ENCODE peak calls at places on chromosomes 12 and 14, in four cellular contexts. O, V, A and U are unnamed samples.

GRCh38 chr12:121801601-121802484 is 2.0 kb upstream of the SETD1B start:
- DNase-seq in O (peak), V (no peak), A (no peak), U (peak)

GRCh38 chr14:80544366-80544765 is 333.1 kb upstream of the DIO2 start:
- DNase-seq in O (no peak), V (no peak), A (no peak), U (no peak)

GRCh38 chr12:55974308-55974724 is 438 bp downstream of the RAB5B start:
- DNase-seq in O (peak), V (peak), A (peak), U (peak)

GRCh38 chr12:93085383-93086287 is 156.5 kb upstream of the EEA1 start:
- DNase-seq in O (no peak), V (no peak), A (no peak), U (no peak)

GRCh38 chr12:45930369-45930768 is 60.0 kb downstream of the SCAF11 start:
- DNase-seq in O (no peak), V (no peak), A (no peak), U (no peak)

GRCh38 chr14:32077081-32078029 is at the start of gene ARHGAP5:
- DNase-seq in O (peak), V (no peak), A (peak), U (peak)

GRCh38 chr14:38828183-38828877 is 274.7 kb downstream of the SEC23A start:
- DNase-seq in O (no peak), V (no peak), A (no peak), U (no peak)

GRCh38 chr12:30694412-30694955 is 1.2 kb downstream of the IPO8 start:
- DNase-seq in O (peak), V (no peak), A (no peak), U (peak)

GRCh38 chr14:80523518-80524117 is 312.3 kb upstream of the DIO2 start:
- DNase-seq in O (peak), V (no peak), A (no peak), U (no peak)

GRCh38 chr12:11761869-11762567 is 112.5 kb downstream of the ETV6 start:
- DNase-seq in O (no peak), V (no peak), A (peak), U (no peak)

GRCh38 chr12:92735131-92735721 is 32.4 kb downstream of the PLEKHG7 start:
- DNase-seq in O (peak), V (no peak), A (no peak), U (no peak)

GRCh38 chr14:92517761-92518160 is 4.2 kb downstream of the RIN3 start:
- DNase-seq in O (no peak), V (no peak), A (peak), U (no peak)

GRCh38 chr12:19245126-19245525 is 115.6 kb downstream of the PLEKHA5 start:
- DNase-seq in O (no peak), V (no peak), A (no peak), U (no peak)

GRCh38 chr14:85529803-85530574 is at the start of gene FLRT2:
- DNase-seq in O (peak), V (peak), A (peak), U (peak)

GRCh38 chr12:105330938-105331804 is 680 bp downstream of the C12orf75 start:
- DNase-seq in O (no peak), V (no peak), A (peak), U (peak)

GRCh38 chr12:12333980-12334709 is 15.9 kb downstream of the MANSC1 start:
- DNase-seq in O (peak), V (peak), A (peak), U (peak)

GRCh38 chr12:22626429-22626828 is 1.5 kb downstream of the ETNK1 start:
- DNase-seq in O (peak), V (no peak), A (no peak), U (peak)

GRCh38 chr12:100718212-100718611 is 76.4 kb upstream of the ANO4 start:
- DNase-seq in O (no peak), V (no peak), A (no peak), U (no peak)

GRCh38 chr12:55681142-55682077 is 26.3 kb downstream of the ITGA7 start:
- DNase-seq in O (peak), V (peak), A (peak), U (peak)

GRCh38 chr12:44287545-44287944 is 451.7 kb downstream of the TMEM117 start:
- DNase-seq in O (peak), V (no peak), A (no peak), U (no peak)

GRCh38 chr12:91805031-91805430 is 340.6 kb downstream of the BTG1 start:
- DNase-seq in O (no peak), V (no peak), A (no peak), U (no peak)

GRCh38 chr12:17579148-17580026 is 510.6 kb downstream of the RERGL start:
- DNase-seq in O (no peak), V (no peak), A (no peak), U (no peak)

GRCh38 chr12:69739287-69740191 is 879 bp downstream of the RAB3IP start:
- DNase-seq in O (peak), V (peak), A (peak), U (peak)

GRCh38 chr12:1347294-1347693 is 247.1 kb downstream of the FBXL14 start:
- DNase-seq in O (no peak), V (no peak), A (no peak), U (no peak)

GRCh38 chr14:55604467-55604866 is 24.5 kb downstream of the KTN1 start:
- DNase-seq in O (no peak), V (no peak), A (no peak), U (no peak)

GRCh38 chr12:76916170-76916540 is 37.3 kb upstream of the CSRP2 start:
- DNase-seq in O (peak), V (no peak), A (no peak), U (no peak)

GRCh38 chr12:101924647-101925046 is 47.3 kb downstream of the DRAM1 start:
- DNase-seq in O (peak), V (peak), A (no peak), U (peak)

GRCh38 chr12:84601483-84601882 is 311.1 kb downstream of the SLC6A15 start:
- DNase-seq in O (no peak), V (no peak), A (no peak), U (no peak)

GRCh38 chr12:109702126-109702841 is 11.3 kb upstream of the FAM222A start:
- DNase-seq in O (no peak), V (no peak), A (no peak), U (no peak)

GRCh38 chr12:88578274-88578673 is 2.0 kb downstream of the KITLG start:
- DNase-seq in O (no peak), V (no peak), A (no peak), U (no peak)

GRCh38 chr12:111434680-111435338 is 29.1 kb downstream of the SH2B3 start:
- DNase-seq in O (peak), V (no peak), A (peak), U (peak)

GRCh38 chr12:95151406-95151805 is 65.9 kb downstream of the FGD6 start:
- DNase-seq in O (no peak), V (no peak), A (no peak), U (no peak)

GRCh38 chr12:57240926-57241555 is 9.9 kb downstream of the STAC3 start:
- DNase-seq in O (no peak), V (no peak), A (no peak), U (peak)

GRCh38 chr14:80587096-80587724 is 354.3 kb downstream of the CEP128 start:
- DNase-seq in O (peak), V (no peak), A (no peak), U (peak)

GRCh38 chr12:122984612-122985358 is 4.3 kb downstream of the ARL6IP4 start:
- DNase-seq in O (no peak), V (no peak), A (no peak), U (no peak)
- TF ChIP-seq POLR2A in O (no peak), V (no peak), A (no peak), U (no peak)

DNA sequence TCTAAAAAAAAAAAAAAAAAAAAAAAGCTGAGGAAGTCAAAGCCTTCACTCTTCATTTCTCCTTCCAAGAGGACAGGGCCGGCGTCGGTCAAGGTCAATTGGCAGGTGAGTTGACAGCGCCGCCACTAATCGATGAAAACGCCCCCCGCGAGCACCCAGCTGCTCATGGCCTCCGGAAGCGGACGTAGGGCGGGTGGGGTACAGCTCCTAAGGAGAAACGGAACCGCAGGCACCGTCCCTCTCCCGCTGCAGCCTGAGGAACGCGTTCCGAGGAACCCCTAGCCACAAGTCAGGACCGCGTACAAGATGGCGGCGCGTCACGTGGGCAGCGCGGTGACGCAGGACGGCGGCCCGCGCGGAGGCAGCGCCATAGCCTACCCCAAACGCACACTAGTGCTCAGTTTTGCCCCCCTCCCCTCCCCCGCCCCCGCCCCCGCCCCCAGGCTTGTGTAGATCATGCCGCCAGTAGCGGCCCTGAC is at the start of gene ATF1:
- DNase-seq in O (peak), V (peak), A (peak), U (peak)
- TF ChIP-seq POLR2A in O (peak), V (peak), A (peak), U (peak)

DNA sequence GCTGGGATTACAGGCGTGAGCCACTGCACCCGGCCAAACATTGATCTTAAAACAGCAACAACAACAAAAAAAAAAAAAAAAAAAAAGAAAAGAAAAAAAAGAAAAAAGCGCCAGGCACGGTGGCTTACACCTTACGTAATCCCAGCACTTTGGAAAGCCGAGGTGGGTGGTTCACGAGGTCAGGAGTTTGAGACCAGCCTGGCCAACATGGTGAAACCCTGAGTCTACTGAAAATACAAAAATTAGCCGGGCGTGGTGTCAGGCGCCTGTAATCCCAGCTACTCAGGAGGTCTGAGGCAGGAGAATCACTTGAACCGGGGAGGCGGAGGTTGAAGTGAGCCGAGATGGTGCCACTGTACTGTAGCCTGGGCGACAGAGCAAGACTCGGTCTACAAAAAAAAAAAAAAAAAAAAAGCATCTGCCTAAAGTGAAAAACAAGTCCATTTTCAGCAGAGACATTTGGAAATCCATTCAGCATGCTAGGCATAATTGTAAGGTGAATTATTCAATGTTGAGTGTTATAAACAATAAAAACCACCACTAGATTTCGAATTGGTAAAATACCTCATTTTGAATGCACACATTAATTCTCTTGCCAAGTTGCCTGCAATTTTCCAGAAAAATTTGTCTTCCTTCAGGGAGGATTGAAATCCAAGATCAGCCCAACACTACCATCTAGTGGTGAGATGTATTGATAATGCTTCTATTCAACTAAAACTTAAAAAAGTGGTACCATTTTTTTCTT is 8.0 kb upstream of the CERS5 start:
- DNase-seq in O (peak), V (peak), A (no peak), U (peak)
- TF ChIP-seq POLR2A in O (no peak), V (no peak), A (no peak), U (no peak)

GRCh38 chr14:89269404-89269803 is 147.6 kb downstream of the FOXN3 start:
- DNase-seq in O (no peak), V (no peak), A (no peak), U (no peak)

GRCh38 chr14:89267656-89268055 is 149.4 kb downstream of the FOXN3 start:
- DNase-seq in O (no peak), V (no peak), A (no peak), U (no peak)

GRCh38 chr14:89267163-89267562 is 149.9 kb downstream of the FOXN3 start:
- DNase-seq in O (no peak), V (no peak), A (no peak), U (no peak)

GRCh38 chr14:89266754-89267153 is 150.3 kb downstream of the FOXN3 start:
- DNase-seq in O (peak), V (no peak), A (no peak), U (no peak)

GRCh38 chr14:89268514-89268913 is 148.5 kb downstream of the FOXN3 start:
- DNase-seq in O (no peak), V (no peak), A (no peak), U (no peak)
- TF ChIP-seq POLR2A in O (no peak), V (no peak), A (no peak), U (no peak)